ENCODE peak calls at places on chromosome 3, in seven cellular contexts. K is stromal cell of bone marrow; M is EL; G is activated CD4-positive, alpha-beta T cell treated with anti-CD3 and anti-CD28 coated beads, Interleukin-2, amount 50 U/mL, for 4 hours; O is BE2C; H is Kasumi-1; V is neural crest cell. P is an unnamed sample.

GRCh38 chr3:14301558-14301957 is 100.8 kb upstream of the SLC6A6 start:
- DNase-seq in K (no peak), M (peak), G (no peak), O (no peak), H (no peak), V (no peak), P (no peak)

GRCh38 chr3:3998140-3998977 is 199.1 kb downstream of the LRRN1 start:
- DNase-seq in K (no peak), M (no peak), G (no peak), O (no peak), H (peak), V (peak), P (peak)

GRCh38 chr3:32284443-32284842 is 46.0 kb downstream of the CMTM8 start:
- DNase-seq in K (no peak), M (no peak), G (no peak), O (no peak), H (no peak), V (no peak), P (no peak)

GRCh38 chr3:11717768-11718581 is 74.3 kb upstream of the VGLL4 start:
- DNase-seq in K (no peak), M (peak), G (no peak), O (no peak), H (peak), V (peak), P (peak)

GRCh38 chr3:20039765-20040475 is at the start of gene KAT2B:
- DNase-seq in K (no peak), M (peak), G (peak), O (peak), H (peak), V (peak), P (peak)

GRCh38 chr3:73768594-73769308 is 144.0 kb upstream of the PDZRN3 start:
- DNase-seq in K (no peak), M (peak), G (no peak), O (no peak), H (no peak), V (no peak), P (no peak)

GRCh38 chr3:171994646-171995441 is 44.5 kb upstream of the FNDC3B start:
- DNase-seq in K (peak), M (peak), G (no peak), O (no peak), H (no peak), V (no peak), P (no peak)

GRCh38 chr3:64345351-64345750 is 120.1 kb upstream of the PRICKLE2 start:
- DNase-seq in K (peak), M (no peak), G (no peak), O (no peak), H (no peak), V (no peak), P (peak)

GRCh38 chr3:124053871-124054270 is 61.9 kb upstream of the ROPN1 start:
- DNase-seq in K (no peak), M (no peak), G (no peak), O (no peak), H (no peak), V (no peak), P (peak)

GRCh38 chr3:46655271-46655670 is 38.2 kb downstream of the ALS2CL start:
- DNase-seq in K (no peak), M (no peak), G (no peak), O (no peak), H (no peak), V (no peak), P (no peak)

GRCh38 chr3:77259701-77260100 is 219.8 kb downstream of the ROBO2 start:
- DNase-seq in K (no peak), M (no peak), G (no peak), O (no peak), H (no peak), V (no peak), P (no peak)

GRCh38 chr3:53240989-53241972 is 14.5 kb downstream of the TKT start:
- DNase-seq in K (no peak), M (no peak), G (no peak), O (no peak), H (no peak), V (no peak), P (no peak)

GRCh38 chr3:50241163-50241562 is 5.2 kb downstream of the GNAI2 start:
- DNase-seq in K (no peak), M (no peak), G (no peak), O (no peak), H (no peak), V (peak), P (no peak)

P was measured in lung microvascular endothelial cell.